ENCODE peak calls at places on chromosome 3, in seven cellular contexts. K, F, S, L, Z, P and T are unnamed samples. For H3K36me3, the result is how much of the 10 kb centered on the place peaks cover.

GRCh38 chr3:51928438-51928837 is 13.3 kb downstream of the RRP9 start:
- DNase-seq in Z (no peak), P (no peak), L (no peak), F (no peak), S (no peak), K (no peak), T (no peak)

GRCh38 chr3:189334064-189334920 is 162.5 kb downstream of the TPRG1 start:
- DNase-seq in S (peak), P (no peak), F (no peak), L (no peak), K (no peak), Z (no peak), T (no peak)

GRCh38 chr3:168461793-168462192 is 366.1 kb upstream of the GOLIM4 start:
- DNase-seq in Z (no peak), K (no peak), L (no peak), P (no peak), F (no peak), S (no peak), T (no peak)

GRCh38 chr3:112293368-112294321 is at the start of gene SLC9C1:
- DNase-seq in P (no peak), F (no peak), S (peak), Z (peak), K (peak), L (no peak), T (peak)

GRCh38 chr3:50262778-50263177 is 6.2 kb upstream of the SEMA3B start:
- DNase-seq in K (no peak), P (no peak), Z (no peak), F (no peak), S (no peak), L (no peak), T (no peak)

GRCh38 chr3:100503450-100503849 is 11.0 kb downstream of the TMEM45A start:
- DNase-seq in Z (no peak), F (no peak), K (no peak), S (no peak), L (no peak), P (no peak), T (no peak)

GRCh38 chr3:184355261-184356012 is 6.0 kb downstream of the CLCN2 start:
- DNase-seq in K (no peak), F (no peak), S (no peak), L (no peak), Z (no peak), P (no peak), T (no peak)

GRCh38 chr3:14767245-14767593 is 51.5 kb upstream of the FGD5 start:
- DNase-seq in L (no peak), Z (peak), P (no peak), S (no peak), F (no peak), K (no peak), T (no peak)

GRCh38 chr3:11481561-11481960 is 162.2 kb downstream of the VGLL4 start:
- DNase-seq in L (no peak), K (no peak), Z (no peak), P (no peak), F (peak), S (no peak), T (no peak)

GRCh38 chr3:183188895-183189462 is 26.4 kb upstream of the LAMP3 start:
- DNase-seq in L (no peak), F (no peak), S (peak), Z (peak), P (no peak), K (no peak), T (peak)

GRCh38 chr3:42822828-42823227 is 13.6 kb downstream of the ACKR2 start:
- DNase-seq in K (no peak), L (no peak), Z (no peak), S (no peak), P (no peak), F (no peak), T (no peak)

GRCh38 chr3:62135731-62136130 is 237.6 kb downstream of the FEZF2 start:
- DNase-seq in L (no peak), P (no peak), K (no peak), S (no peak), Z (no peak), F (no peak), T (no peak)

GRCh38 chr3:184320099-184320445 is 5.7 kb downstream of the EIF4G1 start:
- DNase-seq in L (no peak), F (peak), Z (no peak), P (peak), K (peak), S (peak), T (peak)

GRCh38 chr3:82475306-82475705 is 713.9 kb upstream of the GBE1 start:
- DNase-seq in K (no peak), L (no peak), P (no peak), S (no peak), Z (no peak), F (no peak), T (no peak)

GRCh38 chr3:21729888-21730459 is 21.0 kb downstream of the ZNF385D start:
- DNase-seq in F (no peak), P (no peak), Z (no peak), L (no peak), S (no peak), K (no peak), T (peak)

GRCh38 chr3:50486219-50486888 is 17.1 kb downstream of the CACNA2D2 start:
- DNase-seq in L (no peak), P (no peak), S (no peak), F (no peak), Z (no peak), K (no peak), T (no peak)

GRCh38 chr3:196202516-196202970 is 8.7 kb downstream of the ZDHHC19 start:
- DNase-seq in F (peak), K (peak), P (no peak), Z (no peak), S (peak), L (no peak), T (peak)

GRCh38 chr3:111072016-111072891 is 638 bp downstream of the NECTIN3 start:
- DNase-seq in S (peak), L (no peak), Z (no peak), P (peak), K (peak), F (peak), T (peak)

GRCh38 chr3:174945951-174946350 is 86.8 kb downstream of the NAALADL2 start:
- DNase-seq in P (no peak), S (no peak), K (no peak), F (no peak), L (no peak), Z (no peak), T (peak)

GRCh38 chr3:3806092-3806491 is 6.9 kb downstream of the LRRN1 start:
- DNase-seq in L (no peak), S (no peak), P (no peak), F (no peak), Z (no peak), K (no peak), T (no peak)

GRCh38 chr3:49295489-49296058 is 18.5 kb upstream of the C3orf62 start:
- DNase-seq in F (no peak), P (no peak), S (peak), K (peak), Z (peak), L (no peak), T (peak)

GRCh38 chr3:52402101-52402521 is 42.8 kb downstream of the SEMA3G start:
- DNase-seq in Z (no peak), K (no peak), P (peak), F (peak), S (peak), L (no peak), T (no peak)

GRCh38 chr3:121645054-121645453 is 15.6 kb downstream of the HCLS1 start:
- DNase-seq in F (no peak), Z (no peak), L (no peak), P (no peak), S (no peak), K (no peak), T (no peak)

GRCh38 chr3:29324180-29324651 is 43.3 kb downstream of the RBMS3 start:
- DNase-seq in K (peak), P (peak), S (peak), L (no peak), Z (peak), F (peak), T (no peak)

GRCh38 chr3:140532793-140533330 is 145.0 kb upstream of the TRIM42 start:
- DNase-seq in L (no peak), P (no peak), F (no peak), Z (no peak), S (no peak), K (no peak), T (no peak)

GRCh38 chr3:39383913-39384664 is 919 bp downstream of the SLC25A38 start:
- DNase-seq in P (peak), S (peak), F (peak), K (peak), Z (peak), L (peak), T (peak)

GRCh38 chr3:46706771-46707582 is 5.8 kb downstream of the TMIE start:
- DNase-seq in L (no peak), Z (no peak), K (no peak), P (peak), F (no peak), S (no peak), T (no peak)

GRCh38 chr3:33786565-33787327 is 11.7 kb upstream of the PDCD6IP start:
- DNase-seq in L (no peak), F (no peak), K (no peak), Z (no peak), S (peak), P (no peak), T (peak)

GRCh38 chr3:171125010-171125409 is 98.5 kb upstream of the SLC2A2 start:
- DNase-seq in L (no peak), K (no peak), F (no peak), P (no peak), S (peak), Z (no peak), T (peak)

GRCh38 chr3:119527731-119528130 is 29.4 kb downstream of the TIMMDC1 start:
- DNase-seq in Z (no peak), P (no peak), S (no peak), K (no peak), F (no peak), L (no peak), T (no peak)

GRCh38 chr3:128278761-128279593 is 125.7 kb downstream of the EEFSEC start:
- DNase-seq in S (peak), P (peak), K (peak), F (peak), Z (no peak), L (no peak), T (peak)

GRCh38 chr3:116947809-116948208 is 238.2 kb downstream of the TUSC7 start:
- DNase-seq in S (no peak), K (no peak), F (no peak), L (no peak), P (no peak), Z (no peak), T (peak)

GRCh38 chr3:183315739-183316138 is 62.7 kb downstream of the B3GNT5 start:
- DNase-seq in K (no peak), F (no peak), S (peak), L (no peak), P (no peak), Z (no peak), T (no peak)

GRCh38 chr3:194269610-194270145 is 81.5 kb downstream of the CPN2 start:
- DNase-seq in K (peak), F (peak), Z (no peak), L (no peak), S (no peak), P (peak), T (no peak)

GRCh38 chr3:197956626-197956988 is 3.4 kb upstream of the LMLN start:
- DNase-seq in Z (no peak), F (no peak), S (no peak), L (no peak), K (no peak), P (no peak), T (no peak)
- H3K36me3 ChIP-seq in Z (half or more), F (under half), S (under half), L (under half), K (under half), P (under half), T (half or more)

GRCh38 chr3:7847021-7847420 is 654.6 kb upstream of the LMCD1 start:
- DNase-seq in K (no peak), Z (no peak), L (no peak), P (no peak), S (no peak), F (no peak), T (no peak)

GRCh38 chr3:7847521-7847920 is 654.1 kb upstream of the LMCD1 start:
- DNase-seq in S (no peak), Z (no peak), F (no peak), L (no peak), K (no peak), P (no peak), T (no peak)
- H3K36me3 ChIP-seq in S (under half), Z (under half), F (under half), L (under half), K (under half), P (under half), T (under half)

DNA sequence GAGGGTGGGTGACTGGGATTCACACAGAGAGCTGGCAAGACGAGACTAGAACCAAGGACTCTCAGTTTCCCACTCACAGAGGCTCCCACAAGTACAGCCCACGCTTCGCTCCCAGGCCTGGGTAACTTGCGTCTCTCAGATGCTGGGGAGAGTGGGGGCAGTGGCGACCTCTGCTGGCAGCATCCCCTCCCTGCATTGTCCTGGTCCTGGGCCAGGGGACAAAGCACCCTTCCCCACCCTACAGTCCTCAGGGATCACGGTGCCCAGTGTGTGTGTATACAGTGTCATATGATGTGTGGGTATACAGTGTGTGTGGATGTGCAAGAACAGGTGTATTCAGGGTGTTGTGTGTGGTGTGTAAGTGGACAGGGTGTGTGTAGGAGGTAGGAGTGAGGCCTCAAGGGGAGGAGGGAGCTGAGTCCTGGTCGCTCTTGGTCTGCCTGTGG is 12.8 kb downstream of the VILL start:
- DNase-seq in S (peak), K (peak), P (peak), Z (peak), F (peak), L (peak), T (peak)
- H3K36me3 ChIP-seq in S (under half), K (under half), P (under half), Z (under half), F (under half), L (half or more), T (under half)

DNA sequence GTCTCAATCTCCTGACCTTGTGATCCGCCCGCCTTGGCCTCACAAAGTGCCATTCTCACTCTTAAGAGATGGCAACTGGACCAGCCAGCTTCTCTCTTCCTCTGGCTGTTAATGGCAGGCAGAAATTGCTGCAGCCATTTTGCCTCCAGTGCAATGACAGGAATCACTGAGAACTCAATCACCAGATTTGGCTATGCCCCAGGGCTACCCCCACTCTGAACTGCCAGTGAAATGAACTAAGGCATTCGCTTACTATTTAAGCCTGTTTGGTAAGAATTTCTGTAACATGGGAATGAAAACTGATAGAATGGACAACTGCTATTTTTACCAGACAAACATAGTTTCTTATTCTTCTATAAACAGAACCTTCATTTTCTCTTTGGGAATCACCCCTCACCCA is 24.5 kb downstream of the FOXP1 start:
- DNase-seq in F (no peak), P (no peak), S (peak), Z (no peak), L (no peak), K (no peak), T (no peak)
- H3K36me3 ChIP-seq in F (under half), P (under half), S (under half), Z (under half), L (under half), K (under half), T (under half)

DNA sequence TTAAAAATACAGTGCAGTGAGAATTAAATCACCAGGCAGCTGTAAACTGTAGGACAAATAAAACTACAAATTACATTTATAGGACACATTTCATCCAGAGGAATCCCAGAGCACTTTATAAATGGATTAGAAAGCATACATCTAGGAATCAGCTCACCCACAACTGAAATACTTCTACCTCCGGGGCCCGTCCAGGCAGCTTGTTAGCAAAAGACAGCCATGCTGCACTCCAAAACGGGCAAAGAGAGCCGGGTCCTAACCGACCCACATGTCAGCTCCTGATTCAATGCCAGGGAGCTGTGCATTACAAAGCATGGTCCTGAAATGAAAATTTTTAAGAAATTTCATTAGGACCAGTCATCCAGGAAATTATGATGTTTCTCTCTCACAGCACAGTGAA is 234.1 kb downstream of the CBLB start:
- DNase-seq in Z (no peak), P (peak), S (no peak), K (no peak), F (no peak), L (no peak), T (no peak)
- H3K36me3 ChIP-seq in Z (under half), P (under half), S (under half), K (under half), F (under half), L (under half), T (under half)

DNA sequence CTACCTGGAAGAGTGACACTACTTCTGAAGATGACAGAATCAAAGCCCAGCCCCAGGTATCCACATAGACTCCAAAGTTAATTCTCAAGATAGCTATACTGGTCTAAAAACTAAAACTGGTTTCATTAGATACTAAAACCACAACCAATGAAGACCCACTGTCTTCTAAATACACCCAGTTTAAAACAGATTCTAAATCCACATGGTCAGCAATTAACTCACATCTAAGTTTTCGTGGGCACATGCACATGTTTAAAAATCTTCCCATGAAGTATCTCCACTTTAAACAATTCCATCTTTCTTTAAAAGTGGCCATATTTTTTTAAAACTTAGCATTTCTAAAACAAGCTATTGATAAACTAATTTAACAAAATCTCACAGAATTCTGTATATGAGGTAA is 63.1 kb downstream of the GPR160 start:
- DNase-seq in S (no peak), F (no peak), P (no peak), Z (no peak), L (no peak), K (no peak), T (no peak)
- H3K36me3 ChIP-seq in S (under half), F (under half), P (under half), Z (half or more), L (half or more), K (under half), T (half or more)

DNA sequence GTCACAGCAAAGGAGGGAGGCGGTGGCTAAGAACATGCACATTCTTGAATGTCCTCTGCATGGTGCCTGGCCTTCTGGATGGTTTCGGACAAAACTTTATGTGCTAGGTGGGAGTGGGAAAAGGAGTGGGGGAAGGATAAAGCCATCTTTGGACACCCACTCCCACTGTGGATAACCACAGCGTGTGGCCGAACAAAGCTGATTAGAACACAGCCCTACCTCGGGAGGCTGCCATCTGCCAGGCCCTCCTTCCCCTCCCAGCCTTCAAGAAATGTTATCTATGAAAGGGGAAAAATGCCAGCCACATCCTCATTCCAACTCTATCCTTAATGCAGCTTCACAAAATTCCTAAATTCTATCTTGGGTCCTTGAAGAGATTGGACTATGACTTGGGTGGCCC is 18.8 kb downstream of the AMOTL2 start:
- DNase-seq in F (no peak), S (peak), L (no peak), P (peak), Z (no peak), K (no peak), T (no peak)
- H3K36me3 ChIP-seq in F (under half), S (half or more), L (under half), P (under half), Z (under half), K (under half), T (half or more)